ENCODE peak calls at places on chromosomes 7 and 10, in five cellular contexts. L, Q, F, J and I are unnamed samples.

GRCh38 chr10:30459283-30459682 is 25.3 kb downstream of the MAP3K8 start:
- DNase-seq in Q (no peak), F (no peak), L (no peak), J (no peak), I (no peak)

GRCh38 chr10:97738616-97739015 is 1.7 kb downstream of the ZFYVE27 start:
- DNase-seq in L (no peak), F (no peak), Q (no peak), J (no peak), I (no peak)

GRCh38 chr10:63491558-63492316 is 26.0 kb upstream of the JMJD1C start:
- DNase-seq in L (no peak), F (peak), Q (peak), J (no peak), I (no peak)

GRCh38 chr7:36305226-36305625 is 84.4 kb upstream of the ANLN start:
- DNase-seq in F (no peak), J (no peak), L (no peak), Q (no peak), I (no peak)

GRCh38 chr7:131424219-131424822 is 96.6 kb downstream of the MKLN1 start:
- DNase-seq in L (peak), F (peak), J (no peak), Q (peak), I (peak)

GRCh38 chr10:17199351-17199804 is 2.1 kb downstream of the TRDMT1 start:
- DNase-seq in L (no peak), F (no peak), J (no peak), Q (no peak), I (no peak)

GRCh38 chr7:131574741-131575140 is 18.3 kb upstream of the PODXL start:
- DNase-seq in L (no peak), J (no peak), Q (no peak), F (no peak), I (no peak)

GRCh38 chr7:143345428-143345900 is 17.0 kb downstream of the FAM131B start:
- DNase-seq in L (peak), F (no peak), J (peak), Q (no peak), I (peak)

GRCh38 chr10:95346715-95347401 is 56.1 kb upstream of the PDLIM1 start:
- DNase-seq in Q (no peak), L (no peak), J (no peak), F (no peak), I (no peak)

GRCh38 chr10:76558586-76558985 is 1079.0 kb downstream of the KCNMA1 start:
- DNase-seq in Q (peak), L (no peak), F (peak), J (no peak), I (no peak)

GRCh38 chr10:44973323-44974081 is 5.1 kb downstream of the DEPP1 start:
- DNase-seq in Q (no peak), L (peak), J (peak), F (no peak), I (no peak)

GRCh38 chr10:69715899-69716606 is 85.7 kb upstream of the COL13A1 start:
- DNase-seq in L (no peak), Q (no peak), J (no peak), F (no peak), I (no peak)

GRCh38 chr10:84356951-84357350 is 28.6 kb downstream of the CCSER2 start:
- DNase-seq in J (no peak), L (no peak), F (no peak), Q (no peak), I (no peak)

GRCh38 chr10:28676297-28676967 is 889 bp upstream of the BAMBI start:
- DNase-seq in Q (no peak), J (peak), L (peak), F (no peak), I (no peak)

GRCh38 chr7:105978035-105978434 is 15.0 kb downstream of the CDHR3 start:
- DNase-seq in Q (no peak), F (no peak), L (no peak), J (no peak), I (no peak)

GRCh38 chr10:72935358-72935757 is 19.2 kb downstream of the PLA2G12B start:
- DNase-seq in F (no peak), J (no peak), Q (no peak), L (no peak), I (no peak)

GRCh38 chr10:18918545-18918944 is 130.1 kb upstream of the MALRD1 start:
- DNase-seq in Q (peak), F (no peak), J (no peak), L (no peak), I (no peak)

GRCh38 chr7:88109612-88110011 is 110.2 kb downstream of the SRI start:
- DNase-seq in F (no peak), J (no peak), L (no peak), Q (no peak), I (no peak)

GRCh38 chr7:2046581-2047271 is 186.0 kb downstream of the MAD1L1 start:
- DNase-seq in Q (no peak), J (no peak), L (no peak), F (no peak), I (no peak)

GRCh38 chr7:90766814-90767564 is 170.9 kb downstream of the CDK14 start:
- DNase-seq in L (no peak), F (no peak), Q (no peak), J (peak), I (no peak)

GRCh38 chr10:122033224-122033926 is 44.4 kb downstream of the TACC2 start:
- DNase-seq in Q (no peak), F (no peak), J (no peak), L (no peak), I (no peak)

GRCh38 chr10:116162851-116163250 is 110.2 kb downstream of the GFRA1 start:
- DNase-seq in J (no peak), F (no peak), L (no peak), Q (no peak), I (no peak)

GRCh38 chr10:131641231-131641630 is 259.6 kb upstream of the PPP2R2D start:
- DNase-seq in J (no peak), L (no peak), F (no peak), Q (no peak), I (peak)

GRCh38 chr10:80453715-80454525 is at the start of gene TSPAN14:
- DNase-seq in L (peak), J (peak), Q (no peak), F (peak), I (peak)

GRCh38 chr10:49748006-49748405 is 14.1 kb downstream of the OGDHL start:
- DNase-seq in F (no peak), L (no peak), Q (no peak), J (no peak), I (no peak)

GRCh38 chr7:37921340-37921805 is 933 bp downstream of the EPDR1 start:
- DNase-seq in J (peak), Q (no peak), L (peak), F (peak), I (peak)

GRCh38 chr10:48330269-48330668 is 23.8 kb downstream of the MAPK8 start:
- DNase-seq in L (no peak), Q (no peak), J (no peak), F (no peak), I (no peak)

GRCh38 chr7:78039791-78040776 is 241.5 kb downstream of the PHTF2 start:
- DNase-seq in Q (no peak), L (peak), J (peak), F (no peak), I (peak)

GRCh38 chr10:94076325-94076841 is 82.7 kb downstream of the PLCE1 start:
- DNase-seq in Q (peak), J (no peak), F (peak), L (no peak), I (no peak)

GRCh38 chr7:28029036-28029435 is 151.6 kb downstream of the JAZF1 start:
- DNase-seq in F (no peak), J (no peak), L (no peak), Q (no peak), I (no peak)

GRCh38 chr7:28028471-28028870 is 152.1 kb downstream of the JAZF1 start:
- DNase-seq in Q (no peak), F (no peak), L (no peak), J (no peak), I (no peak)

GRCh38 chr7:28033386-28033785 is 147.2 kb downstream of the JAZF1 start:
- DNase-seq in J (no peak), Q (no peak), F (no peak), L (no peak), I (no peak)

GRCh38 chr7:28036748-28037147 is 143.8 kb downstream of the JAZF1 start:
- DNase-seq in J (no peak), L (no peak), Q (no peak), F (no peak), I (no peak)

DNA sequence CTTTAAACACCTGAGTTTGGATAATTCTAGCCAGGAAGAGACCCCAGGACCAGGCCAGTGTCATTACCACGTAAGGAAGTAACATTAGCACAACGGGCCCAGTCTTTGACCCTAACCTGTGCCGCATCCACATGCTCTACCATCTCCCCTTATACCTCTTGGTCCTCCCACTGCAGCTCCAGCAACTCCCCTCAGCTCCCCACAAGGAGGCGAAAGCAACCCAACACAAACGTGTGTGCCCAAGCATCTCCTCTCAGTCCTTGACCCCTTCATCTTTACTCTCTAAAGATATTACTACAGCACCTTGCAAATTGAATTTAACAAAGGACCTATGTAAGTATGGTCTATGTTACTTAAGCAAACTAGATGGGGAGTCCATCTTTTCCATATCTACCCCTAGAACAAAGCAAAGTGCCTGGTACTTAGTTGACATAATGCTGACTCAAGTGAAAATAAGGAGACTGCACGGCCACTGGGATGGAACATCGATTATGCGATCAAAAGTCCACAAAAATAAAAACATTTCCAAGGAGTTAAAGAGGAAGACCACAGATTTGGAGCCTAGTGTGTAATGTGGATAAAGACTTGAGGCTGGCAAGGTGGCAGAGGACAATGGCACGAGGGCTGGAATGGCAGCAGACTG is 147.7 kb downstream of the JAZF1 start:
- DNase-seq in Q (no peak), F (no peak), L (no peak), J (no peak), I (no peak)
- TF ChIP-seq CTCF in Q (no peak), F (no peak), L (no peak), J (no peak), I (no peak)

GRCh38 chr10:104502907-104503306 is 138.2 kb upstream of the SORCS3 start:
- DNase-seq in L (no peak), F (no peak), Q (no peak), J (no peak), I (no peak)

GRCh38 chr10:104501864-104502579 is 139.1 kb upstream of the SORCS3 start:
- DNase-seq in J (no peak), L (no peak), Q (no peak), F (no peak), I (no peak)

GRCh38 chr10:104501449-104501848 is 139.6 kb upstream of the SORCS3 start:
- DNase-seq in J (no peak), L (no peak), F (no peak), Q (no peak), I (no peak)

GRCh38 chr10:104510644-104511043 is 130.4 kb upstream of the SORCS3 start:
- DNase-seq in L (no peak), F (no peak), J (no peak), Q (no peak), I (no peak)

GRCh38 chr10:104505521-104506041 is 135.5 kb upstream of the SORCS3 start:
- DNase-seq in Q (no peak), F (no peak), J (no peak), L (no peak), I (no peak)
- TF ChIP-seq CTCF in Q (no peak), F (no peak), J (no peak), L (no peak), I (no peak)

GRCh38 chr10:120671491-120671890 is 179.7 kb upstream of the WDR11 start:
- DNase-seq in Q (no peak), F (no peak), L (no peak), J (no peak), I (no peak)
- TF ChIP-seq CTCF in Q (no peak), F (no peak), L (no peak), J (no peak), I (no peak)

GRCh38 chr10:50999163-50999562 is 75.1 kb upstream of the PRKG1 start:
- DNase-seq in L (no peak), Q (no peak), F (no peak), J (no peak), I (no peak)

GRCh38 chr10:51000976-51001375 is 73.3 kb upstream of the PRKG1 start:
- DNase-seq in Q (no peak), J (no peak), F (no peak), L (no peak), I (no peak)

GRCh38 chr10:51001587-51001986 is 72.7 kb upstream of the PRKG1 start:
- DNase-seq in L (peak), Q (no peak), F (peak), J (no peak), I (peak)

GRCh38 chr10:50997461-50997860 is 76.8 kb upstream of the PRKG1 start:
- DNase-seq in L (no peak), F (no peak), J (no peak), Q (no peak), I (no peak)

GRCh38 chr10:51000164-51000563 is 74.1 kb upstream of the PRKG1 start:
- DNase-seq in F (no peak), Q (no peak), L (no peak), J (no peak), I (no peak)
- TF ChIP-seq CTCF in F (no peak), Q (no peak), L (no peak), J (no peak), I (no peak)

DNA sequence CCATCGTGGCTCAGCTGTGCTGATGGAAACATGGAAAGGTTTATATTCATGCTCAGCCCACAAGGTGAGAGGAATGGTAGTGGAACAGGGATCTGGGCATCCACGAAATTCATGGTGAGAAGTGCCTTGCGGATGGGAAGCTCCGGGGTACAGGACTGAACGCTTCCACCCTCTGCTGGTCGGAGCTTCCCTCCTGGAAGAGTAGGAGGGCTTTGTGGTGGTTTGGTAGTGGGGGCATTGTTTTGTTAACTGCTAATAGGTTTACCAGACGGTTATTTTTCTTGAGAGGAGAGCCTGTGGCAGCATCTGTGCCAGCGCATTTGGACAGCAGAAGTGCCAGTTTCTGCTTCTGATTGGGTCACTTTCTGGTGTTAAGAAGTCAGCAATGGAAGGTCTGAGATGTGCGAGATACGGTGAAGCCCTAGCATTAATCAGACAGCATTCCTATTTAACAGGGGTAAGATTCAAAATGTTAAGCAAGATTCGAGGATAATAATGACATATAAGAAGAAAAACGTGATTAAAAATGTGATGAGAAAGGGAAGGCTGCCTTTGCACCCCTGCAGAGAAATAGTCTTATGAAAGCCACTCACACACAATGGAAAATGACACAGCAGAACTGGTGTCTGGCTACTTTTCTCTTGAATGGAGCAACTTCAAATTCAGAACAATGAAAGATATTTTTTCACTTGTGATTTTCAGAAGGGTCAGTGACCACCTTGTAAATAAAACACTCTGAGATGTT is 17.7 kb downstream of the ABCA13 start:
- DNase-seq in J (no peak), L (no peak), F (no peak), Q (peak), I (no peak)
- TF ChIP-seq CTCF in J (no peak), L (no peak), F (no peak), Q (peak), I (no peak)

GRCh38 chr7:100192951-100193350 is 15.2 kb downstream of the STAG3 start:
- DNase-seq in F (no peak), J (no peak), Q (no peak), L (no peak), I (no peak)

GRCh38 chr7:100189061-100189460 is 11.3 kb downstream of the STAG3 start:
- DNase-seq in Q (no peak), L (no peak), F (no peak), J (no peak), I (no peak)

GRCh38 chr7:100191775-100192174 is 14.1 kb downstream of the STAG3 start:
- DNase-seq in J (no peak), Q (no peak), F (no peak), L (no peak), I (no peak)

GRCh38 chr7:100195222-100195621 is 17.5 kb downstream of the STAG3 start:
- DNase-seq in F (no peak), L (no peak), Q (no peak), J (no peak), I (no peak)

DNA sequence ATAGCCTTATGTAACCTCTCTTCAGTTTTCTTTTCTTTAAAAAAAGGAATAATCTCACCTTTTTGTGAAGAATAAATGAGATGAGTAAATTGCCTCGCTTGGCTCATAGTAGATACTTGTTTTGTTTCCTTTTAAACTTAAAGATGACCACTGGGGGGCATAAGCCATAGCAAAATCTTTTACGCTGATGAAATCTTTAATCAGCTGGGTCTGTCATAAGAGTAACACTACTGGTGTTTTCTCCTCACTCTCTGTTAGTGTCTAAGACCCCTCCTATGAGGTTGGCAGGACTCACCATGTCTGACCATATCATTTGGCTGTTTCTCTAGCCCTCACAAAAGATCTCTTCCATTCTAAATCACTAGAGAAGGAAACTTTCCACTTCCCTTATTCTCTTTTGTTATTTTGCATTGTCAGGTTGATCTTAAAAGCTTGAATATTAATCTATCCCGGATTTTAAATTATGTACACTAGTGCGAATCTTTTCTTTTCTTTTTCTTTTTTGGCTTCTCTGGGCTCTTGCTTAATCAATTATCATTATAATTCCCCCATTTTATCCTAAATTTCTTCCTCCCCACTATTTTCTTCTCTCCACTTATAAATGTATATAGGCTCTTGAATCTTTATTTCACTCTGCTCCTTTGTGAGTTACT is 12.5 kb downstream of the STAG3 start:
- DNase-seq in L (peak), J (no peak), Q (peak), F (no peak), I (no peak)
- TF ChIP-seq CTCF in L (peak), J (no peak), Q (peak), F (peak), I (peak)

GRCh38 chr7:153400735-153401593 is 641.4 kb downstream of the ACTR3B start:
- DNase-seq in F (no peak), J (no peak), Q (no peak), L (no peak), I (no peak)
- TF ChIP-seq CTCF in F (no peak), J (no peak), Q (no peak), L (no peak), I (no peak)

DNA sequence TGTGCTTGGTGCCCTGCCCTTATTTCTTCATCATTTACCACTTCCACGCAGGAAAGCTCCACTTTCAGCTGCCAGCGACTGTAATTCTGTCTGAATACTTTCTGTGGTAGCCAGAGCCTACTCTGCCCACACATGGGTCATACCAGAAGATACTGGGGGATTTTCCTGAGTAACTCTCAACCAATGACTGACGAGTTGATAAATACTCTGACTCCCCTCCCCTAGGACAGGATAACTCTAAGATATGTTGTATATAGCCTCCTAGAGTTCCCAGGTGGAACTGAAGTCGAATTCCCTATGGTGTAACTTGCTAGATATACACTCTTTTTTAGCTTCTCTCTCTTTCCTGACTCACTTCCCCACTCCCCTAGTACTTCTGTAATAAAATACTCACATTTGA is 29.8 kb downstream of the SEM1 start:
- DNase-seq in L (no peak), Q (no peak), J (no peak), F (no peak), I (no peak)
- TF ChIP-seq CTCF in L (no peak), Q (no peak), J (no peak), F (no peak), I (no peak)

GRCh38 chr7:129493555-129493954 is 8.8 kb upstream of the SMKR1 start:
- DNase-seq in F (no peak), J (no peak), Q (no peak), L (peak), I (no peak)
- TF ChIP-seq CTCF in F (no peak), J (no peak), Q (peak), L (no peak), I (no peak)